ENCODE peak calls at places on chromosomes 11 and 22, in five cellular contexts. C, M, Z, Y and P are unnamed samples.

GRCh38 chr11:16779436-16779835 is 41.0 kb downstream of the C11orf58 start:
- DNase-seq in C (no peak), M (no peak), Z (no peak), Y (no peak), P (no peak)

GRCh38 chr11:117725048-117725734 is 71.8 kb downstream of the DSCAML1 start:
- DNase-seq in C (no peak), M (no peak), Z (no peak), Y (no peak), P (no peak)

GRCh38 chr22:44033287-44033686 is 9.2 kb downstream of the PARVB start:
- DNase-seq in C (no peak), M (no peak), Z (no peak), Y (no peak), P (no peak)

GRCh38 chr11:112174789-112175595 is at the start of gene BCO2:
- DNase-seq in C (peak; percentile 88), M (peak; percentile 10), Z (peak; percentile 34), Y (peak; percentile 32), P (peak; percentile 31)

GRCh38 chr11:95450547-95451123 is 219.6 kb upstream of the SESN3 start:
- DNase-seq in C (peak; percentile 80), M (no peak), Z (peak; percentile 52), Y (no peak), P (no peak)

GRCh38 chr11:87259731-87260130 is 222.0 kb downstream of the TMEM135 start:
- DNase-seq in C (no peak), M (no peak), Z (no peak), Y (no peak), P (no peak)

GRCh38 chr11:70142171-70142875 is 60.8 kb upstream of the FADD start:
- DNase-seq in C (no peak), M (no peak), Z (no peak), Y (no peak), P (no peak)

GRCh38 chr22:17785185-17786184 is 11.2 kb upstream of the BID start:
- DNase-seq in C (peak; percentile 23), M (peak; percentile 61), Z (no peak), Y (peak; percentile 79), P (no peak)

GRCh38 chr11:69278091-69278867 is 15.7 kb upstream of the MYEOV start:
- DNase-seq in C (no peak), M (no peak), Z (no peak), Y (no peak), P (no peak)

GRCh38 chr22:49321477-49322055 is 506.1 kb downstream of the BRD1 start:
- DNase-seq in C (no peak), M (no peak), Z (no peak), Y (no peak), P (no peak)